ENCODE peak calls at places on chromosomes 7 and 10, in seven cellular contexts. G is CD4-positive, alpha-beta T cell; X is right cardiac atrium; E is astrocyte; B is neuronal stem cell; V is CD8-positive, alpha-beta memory T cell; U is mesendoderm. Y is an unnamed sample.

GRCh38 chr7:102326156-102326914 is 29.9 kb downstream of the SPDYE6 start:
- DNase-seq in G (no peak), X (no peak), E (no peak), B (no peak), V (no peak), U (no peak), Y (peak; percentile 6)

GRCh38 chr7:54932818-54933543 is 85.8 kb upstream of the EGFR start:
- DNase-seq in G (no peak), X (peak; percentile 74), E (peak; percentile 65), B (peak; percentile 52), V (no peak), U (peak; percentile 73), Y (peak; percentile 84)

GRCh38 chr7:94696981-94697670 is 41.2 kb upstream of the SGCE start:
- DNase-seq in G (no peak), X (peak; percentile 48), E (peak; percentile 92), B (no peak), V (no peak), U (peak; percentile 59), Y (peak; percentile 48)

GRCh38 chr7:157762824-157763223 is 426.0 kb downstream of the DNAJB6 start:
- DNase-seq in G (no peak), X (no peak), E (no peak), B (no peak), V (no peak), U (no peak), Y (no peak)

GRCh38 chr7:19560111-19560883 is 148.5 kb downstream of the POLR1F start:
- DNase-seq in G (no peak), X (no peak), E (peak; percentile 77), B (no peak), V (no peak), U (peak; percentile 12), Y (no peak)

GRCh38 chr7:97844036-97844435 is 28.2 kb downstream of the ASNS start:
- DNase-seq in G (no peak), X (no peak), E (no peak), B (no peak), V (no peak), U (no peak), Y (no peak)

GRCh38 chr10:97596101-97597055 is 6.9 kb downstream of the C10orf62 start:
- DNase-seq in G (no peak), X (peak; percentile 62), E (peak; percentile 94), B (no peak), V (no peak), U (no peak), Y (peak; percentile 48)

GRCh38 chr10:119370046-119370770 is 162.8 kb downstream of the GRK5 start:
- DNase-seq in G (no peak), X (peak; percentile 75), E (peak; percentile 59), B (no peak), V (no peak), U (peak; percentile 18), Y (no peak)

GRCh38 chr10:109115179-109115578 is 808.1 kb downstream of the XPNPEP1 start:
- DNase-seq in G (no peak), X (no peak), E (no peak), B (no peak), V (no peak), U (no peak), Y (no peak)

GRCh38 chr7:66930341-66930740 is 9.3 kb downstream of the TMEM248 start:
- DNase-seq in G (no peak), X (no peak), E (peak; percentile 20), B (peak; percentile 44), V (no peak), U (peak; percentile 87), Y (peak; percentile 81)

GRCh38 chr10:6924166-6924565 is 344.1 kb upstream of the PRKCQ start:
- DNase-seq in G (no peak), X (no peak), E (peak; percentile 46), B (no peak), V (no peak), U (no peak), Y (no peak)

GRCh38 chr7:114934758-114935157 is 12.9 kb downstream of the MDFIC start:
- DNase-seq in G (no peak), X (no peak), E (no peak), B (no peak), V (no peak), U (no peak), Y (no peak)

GRCh38 chr10:26622891-26623290 is 74.6 kb upstream of the PDSS1 start:
- DNase-seq in G (no peak), X (no peak), E (no peak), B (no peak), V (no peak), U (peak; percentile 4), Y (no peak)

GRCh38 chr10:110401401-110402076 is 96.2 kb upstream of the DUSP5 start:
- DNase-seq in G (no peak), X (no peak), E (no peak), B (no peak), V (no peak), U (peak; percentile 86), Y (no peak)

GRCh38 chr10:50346947-50347346 is 95.6 kb upstream of the ASAH2 start:
- DNase-seq in G (no peak), X (no peak), E (no peak), B (no peak), V (no peak), U (no peak), Y (no peak)

GRCh38 chr10:70359017-70359550 is 23.3 kb downstream of the LRRC20 start:
- DNase-seq in G (no peak), X (no peak), E (no peak), B (no peak), V (no peak), U (no peak), Y (no peak)

GRCh38 chr7:105885386-105886111 is 9.2 kb upstream of the ATXN7L1 start:
- DNase-seq in G (no peak), X (peak; percentile 27), E (peak; percentile 6), B (no peak), V (no peak), U (no peak), Y (no peak)

GRCh38 chr7:108003591-108003935 is 602 bp upstream of the LAMB1 start:
- DNase-seq in G (no peak), X (no peak), E (no peak), B (no peak), V (no peak), U (peak; percentile 55), Y (no peak)
- H3K27me3 ChIP-seq in G (peaks cover 50% of the 10 kb centered on the region), X (no peaks in the 10 kb centered on the region), E (no peaks in the 10 kb centered on the region), B (peaks cover 21% of the 10 kb centered on the region), V (peaks cover 15% of the 10 kb centered on the region), U (peaks cover 5% of the 10 kb centered on the region), Y (no peaks in the 10 kb centered on the region)

GRCh38 chr7:138835087-138835486 is 37.1 kb upstream of the ATP6V0A4 start:
- DNase-seq in G (no peak), X (no peak), E (no peak), B (no peak), V (no peak), U (peak; percentile 13), Y (no peak)

GRCh38 chr7:138832966-138833365 is 35.0 kb upstream of the ATP6V0A4 start:
- DNase-seq in G (no peak), X (no peak), E (no peak), B (no peak), V (no peak), U (no peak), Y (no peak)

GRCh38 chr7:138833596-138833995 is 35.6 kb upstream of the ATP6V0A4 start:
- DNase-seq in G (no peak), X (no peak), E (no peak), B (no peak), V (no peak), U (no peak), Y (no peak)

GRCh38 chr7:138837627-138838026 is 39.6 kb upstream of the ATP6V0A4 start:
- DNase-seq in G (no peak), X (peak; percentile 54), E (no peak), B (no peak), V (no peak), U (no peak), Y (no peak)

DNA sequence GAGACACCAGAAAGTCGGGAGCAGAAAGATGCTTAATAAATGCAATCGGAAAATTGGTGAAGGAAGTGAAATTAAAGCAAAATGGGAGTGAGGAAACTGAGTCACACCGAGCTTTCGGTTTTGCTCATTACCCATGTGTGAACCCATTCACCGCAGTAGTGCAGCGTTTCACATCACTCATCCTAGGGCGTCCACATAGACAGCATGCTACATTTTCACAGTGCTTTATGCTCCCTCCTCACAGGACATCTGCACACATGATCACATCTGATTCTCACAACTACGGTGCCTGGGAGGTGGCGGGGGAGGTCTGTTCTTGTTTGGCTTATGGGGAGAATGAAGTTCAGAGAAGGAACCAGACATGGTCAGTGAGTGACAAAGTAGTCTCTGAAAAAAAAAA is 36.6 kb upstream of the ATP6V0A4 start:
- DNase-seq in G (no peak), X (no peak), E (no peak), B (no peak), V (no peak), U (no peak), Y (no peak)
- H3K27me3 ChIP-seq in G (no peaks in the 10 kb centered on the region), X (no peaks in the 10 kb centered on the region), E (no peaks in the 10 kb centered on the region), B (no peaks in the 10 kb centered on the region), V (peaks cover 4% of the 10 kb centered on the region), U (no peaks in the 10 kb centered on the region), Y (no peaks in the 10 kb centered on the region)

GRCh38 chr7:116232402-116232749 is 22.0 kb downstream of the TES start:
- DNase-seq in G (no peak), X (no peak), E (peak; percentile 41), B (no peak), V (no peak), U (no peak), Y (no peak)
- H3K27me3 ChIP-seq in G (no peaks in the 10 kb centered on the region), X (no peaks in the 10 kb centered on the region), E (no peaks in the 10 kb centered on the region), B (no peaks in the 10 kb centered on the region), V (no peaks in the 10 kb centered on the region), U (no peaks in the 10 kb centered on the region), Y (no peaks in the 10 kb centered on the region)

GRCh38 chr10:116753759-116754158 is 11.4 kb upstream of the HSPA12A start:
- DNase-seq in G (no peak), X (no peak), E (no peak), B (no peak), V (no peak), U (no peak), Y (no peak)

GRCh38 chr10:116757246-116757645 is 14.9 kb upstream of the HSPA12A start:
- DNase-seq in G (no peak), X (no peak), E (no peak), B (no peak), V (no peak), U (no peak), Y (no peak)

GRCh38 chr10:116756277-116756676 is 13.9 kb upstream of the HSPA12A start:
- DNase-seq in G (no peak), X (peak; percentile 58), E (no peak), B (no peak), V (no peak), U (no peak), Y (no peak)

GRCh38 chr10:116752563-116752962 is 10.2 kb upstream of the HSPA12A start:
- DNase-seq in G (no peak), X (no peak), E (no peak), B (no peak), V (no peak), U (no peak), Y (no peak)

DNA sequence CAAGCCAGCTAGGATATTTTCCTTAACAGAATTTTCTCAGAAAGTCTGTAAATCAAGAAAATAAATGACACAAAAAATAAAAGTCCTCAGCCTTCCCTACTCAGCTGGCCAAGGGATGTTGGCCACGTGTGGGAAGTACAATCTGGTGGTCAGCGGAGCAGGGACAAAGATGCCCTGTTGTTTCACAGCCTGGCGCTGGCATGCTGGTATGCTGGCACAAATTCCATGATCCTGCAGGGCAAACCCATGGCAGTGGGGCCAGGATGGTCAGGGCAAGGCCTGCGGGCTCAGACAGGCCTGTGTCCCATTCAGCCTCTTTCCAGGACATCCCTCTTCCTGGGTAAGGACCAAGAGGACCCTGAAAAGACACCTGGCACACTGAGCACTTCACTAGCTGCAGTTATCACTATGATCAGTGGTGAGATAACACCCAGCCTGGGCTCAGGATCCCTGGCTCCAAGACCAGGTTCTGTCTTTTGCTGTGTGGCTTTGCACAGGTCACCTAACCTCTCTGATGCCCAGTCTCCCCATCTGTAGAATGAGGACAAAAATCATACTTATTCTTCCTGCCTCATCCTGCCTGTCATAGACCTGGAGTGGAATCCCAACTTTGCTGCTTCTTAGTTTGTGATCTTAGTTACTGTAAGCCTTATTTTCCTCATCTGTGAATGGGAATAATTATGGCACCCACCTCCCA is 10.8 kb upstream of the HSPA12A start:
- DNase-seq in G (no peak), X (no peak), E (no peak), B (no peak), V (no peak), U (no peak), Y (no peak)
- H3K27me3 ChIP-seq in G (peaks cover 15% of the 10 kb centered on the region), X (no peaks in the 10 kb centered on the region), E (no peaks in the 10 kb centered on the region), B (no peaks in the 10 kb centered on the region), V (peaks cover 4% of the 10 kb centered on the region), U (no peaks in the 10 kb centered on the region), Y (no peaks in the 10 kb centered on the region)

Y was measured in testis.